ENCODE peak calls at places on chromosomes 16 and 17, in nine cellular contexts. One of them, this sample, is unnamed.

GRCh38 chr17:77382356-77382911 is 241.7 kb downstream of the SEC14L1 start:
- DNase-seq in globus pallidus: no peak
- DNase-seq in NB4: no peak
- DNase-seq in AG09319: no peak
- DNase-seq in SJSA1: no peak
- DNase-seq in RCC 7860: no peak
- DNase-seq in endothelial cell of umbilical vein: no peak
- DNase-seq in left cardiac atrium: no peak
- DNase-seq in HuH-7.5: no peak
- DNase-seq in this sample: no peak

GRCh38 chr17:73489333-73489732 is 154.9 kb downstream of the SDK2 start:
- DNase-seq in globus pallidus: no peak
- DNase-seq in NB4: no peak
- DNase-seq in AG09319: no peak
- DNase-seq in SJSA1: no peak
- DNase-seq in RCC 7860: no peak
- DNase-seq in endothelial cell of umbilical vein: no peak
- DNase-seq in left cardiac atrium: no peak
- DNase-seq in HuH-7.5: no peak
- DNase-seq in this sample: no peak

GRCh38 chr16:12754824-12755543 is 48.7 kb downstream of the CPPED1 start:
- DNase-seq in globus pallidus: no peak
- DNase-seq in NB4: no peak
- DNase-seq in AG09319: no peak
- DNase-seq in SJSA1: no peak
- DNase-seq in RCC 7860: no peak
- DNase-seq in endothelial cell of umbilical vein: no peak
- DNase-seq in left cardiac atrium: no peak
- DNase-seq in HuH-7.5: no peak
- DNase-seq in this sample: no peak

GRCh38 chr16:9338510-9338909 is 247.1 kb downstream of the HAPSTR1 start:
- DNase-seq in globus pallidus: no peak
- DNase-seq in NB4: no peak
- DNase-seq in AG09319: no peak
- DNase-seq in SJSA1: no peak
- DNase-seq in RCC 7860: no peak
- DNase-seq in endothelial cell of umbilical vein: no peak
- DNase-seq in left cardiac atrium: no peak
- DNase-seq in HuH-7.5: no peak
- DNase-seq in this sample: no peak

GRCh38 chr17:28385037-28385797 is 13.7 kb downstream of the SARM1 start:
- DNase-seq in globus pallidus: no peak
- DNase-seq in NB4: no peak
- DNase-seq in AG09319: no peak
- DNase-seq in SJSA1: no peak
- DNase-seq in RCC 7860: no peak
- DNase-seq in endothelial cell of umbilical vein: no peak
- DNase-seq in left cardiac atrium: no peak
- DNase-seq in HuH-7.5: no peak
- DNase-seq in this sample: no peak

GRCh38 chr17:55607736-55608341 is 96.6 kb upstream of the SMIM36 start:
- DNase-seq in globus pallidus: no peak
- DNase-seq in NB4: no peak
- DNase-seq in AG09319: peak
- DNase-seq in SJSA1: peak
- DNase-seq in RCC 7860: no peak
- DNase-seq in endothelial cell of umbilical vein: no peak
- DNase-seq in left cardiac atrium: peak
- DNase-seq in HuH-7.5: no peak
- DNase-seq in this sample: no peak

GRCh38 chr16:49471038-49471727 is 97.6 kb downstream of the C16orf78 start:
- DNase-seq in globus pallidus: no peak
- DNase-seq in NB4: no peak
- DNase-seq in AG09319: no peak
- DNase-seq in SJSA1: peak
- DNase-seq in RCC 7860: no peak
- DNase-seq in endothelial cell of umbilical vein: no peak
- DNase-seq in left cardiac atrium: no peak
- DNase-seq in HuH-7.5: no peak
- DNase-seq in this sample: no peak

GRCh38 chr17:39082482-39082881 is 69.0 kb downstream of the PLXDC1 start:
- DNase-seq in globus pallidus: no peak
- DNase-seq in NB4: no peak
- DNase-seq in AG09319: no peak
- DNase-seq in SJSA1: no peak
- DNase-seq in RCC 7860: no peak
- DNase-seq in endothelial cell of umbilical vein: peak
- DNase-seq in left cardiac atrium: no peak
- DNase-seq in HuH-7.5: no peak
- DNase-seq in this sample: no peak

GRCh38 chr17:50265690-50266306 is 8.5 kb upstream of the TMEM92 start:
- DNase-seq in globus pallidus: no peak
- DNase-seq in NB4: no peak
- DNase-seq in AG09319: no peak
- DNase-seq in SJSA1: no peak
- DNase-seq in RCC 7860: no peak
- DNase-seq in endothelial cell of umbilical vein: no peak
- DNase-seq in left cardiac atrium: no peak
- DNase-seq in HuH-7.5: no peak
- DNase-seq in this sample: no peak

GRCh38 chr17:67248291-67248690 is 3.3 kb upstream of the HELZ start:
- DNase-seq in globus pallidus: no peak
- DNase-seq in NB4: no peak
- DNase-seq in AG09319: no peak
- DNase-seq in SJSA1: no peak
- DNase-seq in RCC 7860: no peak
- DNase-seq in endothelial cell of umbilical vein: no peak
- DNase-seq in left cardiac atrium: no peak
- DNase-seq in HuH-7.5: no peak
- DNase-seq in this sample: no peak

GRCh38 chr17:5785867-5786509 is 201.7 kb upstream of the NLRP1 start:
- DNase-seq in globus pallidus: no peak
- DNase-seq in NB4: peak
- DNase-seq in AG09319: no peak
- DNase-seq in SJSA1: peak
- DNase-seq in RCC 7860: peak
- DNase-seq in endothelial cell of umbilical vein: peak
- DNase-seq in left cardiac atrium: no peak
- DNase-seq in HuH-7.5: no peak
- DNase-seq in this sample: no peak

GRCh38 chr17:31413871-31414589 is 22.6 kb downstream of the RAB11FIP4 start:
- DNase-seq in globus pallidus: peak
- DNase-seq in NB4: peak
- DNase-seq in AG09319: no peak
- DNase-seq in SJSA1: peak
- DNase-seq in RCC 7860: peak
- DNase-seq in endothelial cell of umbilical vein: no peak
- DNase-seq in left cardiac atrium: no peak
- DNase-seq in HuH-7.5: no peak
- DNase-seq in this sample: no peak

GRCh38 chr17:81870978-81871386 is at the start of gene ARHGDIA:
- DNase-seq in globus pallidus: no peak
- DNase-seq in NB4: no peak
- DNase-seq in AG09319: no peak
- DNase-seq in SJSA1: no peak
- DNase-seq in RCC 7860: no peak
- DNase-seq in endothelial cell of umbilical vein: no peak
- DNase-seq in left cardiac atrium: peak
- DNase-seq in HuH-7.5: no peak
- DNase-seq in this sample: peak

This sample was measured in Kasumi-1.